ENCODE peak calls at places on chromosomes 12 and 14, in six cellular contexts. L is anterior cingulate cortex, B is mammary epithelial cell, F is T-helper 17 cell, C is NCI-H69, Y is psoas muscle. X is an unnamed sample.

GRCh38 chr14:89988787-89989186 is 33.1 kb downstream of the TDP1 start:
- DNase-seq in L (no peak), B (no peak), F (no peak), C (no peak), Y (no peak), X (no peak)

GRCh38 chr12:92357584-92358261 is 212.1 kb upstream of the BTG1 start:
- DNase-seq in L (no peak), B (no peak), F (no peak), C (no peak), Y (no peak), X (no peak)

GRCh38 chr14:62015945-62016344 is 253.7 kb downstream of the SNAPC1 start:
- DNase-seq in L (no peak), B (peak), F (no peak), C (peak), Y (no peak), X (no peak)

GRCh38 chr12:98741615-98742265 is 96.7 kb downstream of the APAF1 start:
- DNase-seq in L (no peak), B (no peak), F (no peak), C (peak), Y (no peak), X (no peak)

GRCh38 chr14:37603688-37604251 is 8.3 kb downstream of the TTC6 start:
- DNase-seq in L (no peak), B (no peak), F (no peak), C (no peak), Y (no peak), X (no peak)

GRCh38 chr14:58805605-58806358 is 168.0 kb downstream of the DACT1 start:
- DNase-seq in L (no peak), B (no peak), F (no peak), C (peak), Y (no peak), X (no peak)

GRCh38 chr12:14399871-14400270 is 34.4 kb downstream of the ATF7IP start:
- DNase-seq in L (no peak), B (peak), F (no peak), C (no peak), Y (no peak), X (no peak)

GRCh38 chr12:19351346-19351745 is 87.9 kb upstream of the AEBP2 start:
- DNase-seq in L (no peak), B (no peak), F (no peak), C (no peak), Y (no peak), X (no peak)

GRCh38 chr14:75188520-75189267 is 12.3 kb upstream of the TMED10 start:
- DNase-seq in L (no peak), B (no peak), F (no peak), C (no peak), Y (no peak), X (no peak)

GRCh38 chr14:103443106-103443505 is 57.9 kb downstream of the MARK3 start:
- DNase-seq in L (no peak), B (no peak), F (no peak), C (no peak), Y (no peak), X (no peak)

GRCh38 chr14:72986214-72986613 is 40.7 kb downstream of the ZFYVE1 start:
- DNase-seq in L (no peak), B (peak), F (no peak), C (no peak), Y (no peak), X (no peak)

GRCh38 chr12:18718462-18718861 is 19.4 kb downstream of the PLCZ1 start:
- DNase-seq in L (no peak), B (peak), F (no peak), C (no peak), Y (no peak), X (no peak)

GRCh38 chr12:5745251-5745888 is 199.7 kb downstream of the ANO2 start:
- DNase-seq in L (peak), B (peak), F (peak), C (peak), Y (peak), X (peak)

GRCh38 chr12:128612150-128612850 is 211.5 kb downstream of the SLC15A4 start:
- DNase-seq in L (no peak), B (no peak), F (no peak), C (no peak), Y (no peak), X (no peak)